ENCODE peak calls at places on chromosome 15, in four cellular contexts. One of them, this sample, is unnamed.

GRCh38 chr15:58232273-58233065 is 94.3 kb downstream of the AQP9 start:
- DNase-seq in cerebellar cortex: no peak
- DNase-seq in stimulated activated CD8-positive, alpha-beta memory T cell treated with anti-CD3 and anti-CD28 coated beads, Interleukin-12 subunit alpha, Interleukin-12 subunit beta, amount 100 ng/mL, for 1 hour: no peak
- DNase-seq in left ventricle myocardium inferior: no peak
- DNase-seq in this sample: no peak

GRCh38 chr15:22912256-22912655 is 67.9 kb downstream of the CYFIP1 start:
- DNase-seq in cerebellar cortex: no peak
- DNase-seq in stimulated activated CD8-positive, alpha-beta memory T cell treated with anti-CD3 and anti-CD28 coated beads, Interleukin-12 subunit alpha, Interleukin-12 subunit beta, amount 100 ng/mL, for 1 hour: no peak
- DNase-seq in left ventricle myocardium inferior: no peak
- DNase-seq in this sample: no peak

GRCh38 chr15:40365624-40366023 is 7.6 kb downstream of the DISP2 start:
- DNase-seq in cerebellar cortex: no peak
- DNase-seq in stimulated activated CD8-positive, alpha-beta memory T cell treated with anti-CD3 and anti-CD28 coated beads, Interleukin-12 subunit alpha, Interleukin-12 subunit beta, amount 100 ng/mL, for 1 hour: no peak
- DNase-seq in left ventricle myocardium inferior: no peak
- DNase-seq in this sample: no peak

GRCh38 chr15:59168536-59168935 is 38.1 kb upstream of the LDHAL6B start:
- DNase-seq in cerebellar cortex: no peak
- DNase-seq in stimulated activated CD8-positive, alpha-beta memory T cell treated with anti-CD3 and anti-CD28 coated beads, Interleukin-12 subunit alpha, Interleukin-12 subunit beta, amount 100 ng/mL, for 1 hour: no peak
- DNase-seq in left ventricle myocardium inferior: no peak
- DNase-seq in this sample: no peak

GRCh38 chr15:85289677-85290365 is 90.6 kb upstream of the AKAP13 start:
- DNase-seq in cerebellar cortex: peak; percentile 59
- DNase-seq in stimulated activated CD8-positive, alpha-beta memory T cell treated with anti-CD3 and anti-CD28 coated beads, Interleukin-12 subunit alpha, Interleukin-12 subunit beta, amount 100 ng/mL, for 1 hour: no peak
- DNase-seq in left ventricle myocardium inferior: peak; percentile 42
- DNase-seq in this sample: peak; percentile 55

GRCh38 chr15:75198560-75199346 is 2.9 kb upstream of the C15orf39 start:
- DNase-seq in cerebellar cortex: peak; percentile 83
- DNase-seq in stimulated activated CD8-positive, alpha-beta memory T cell treated with anti-CD3 and anti-CD28 coated beads, Interleukin-12 subunit alpha, Interleukin-12 subunit beta, amount 100 ng/mL, for 1 hour: no peak
- DNase-seq in left ventricle myocardium inferior: no peak
- DNase-seq in this sample: peak; percentile 85

GRCh38 chr15:79365765-79366164 is 54.9 kb downstream of the TMED3 start:
- DNase-seq in cerebellar cortex: no peak
- DNase-seq in stimulated activated CD8-positive, alpha-beta memory T cell treated with anti-CD3 and anti-CD28 coated beads, Interleukin-12 subunit alpha, Interleukin-12 subunit beta, amount 100 ng/mL, for 1 hour: no peak
- DNase-seq in left ventricle myocardium inferior: no peak
- DNase-seq in this sample: no peak

GRCh38 chr15:58805095-58805494 is 34.0 kb downstream of the MINDY2 start:
- DNase-seq in cerebellar cortex: no peak
- DNase-seq in stimulated activated CD8-positive, alpha-beta memory T cell treated with anti-CD3 and anti-CD28 coated beads, Interleukin-12 subunit alpha, Interleukin-12 subunit beta, amount 100 ng/mL, for 1 hour: no peak
- DNase-seq in left ventricle myocardium inferior: no peak
- DNase-seq in this sample: no peak

GRCh38 chr15:81410318-81410753 is 36.3 kb upstream of the TMC3 start:
- DNase-seq in cerebellar cortex: peak; percentile 88
- DNase-seq in stimulated activated CD8-positive, alpha-beta memory T cell treated with anti-CD3 and anti-CD28 coated beads, Interleukin-12 subunit alpha, Interleukin-12 subunit beta, amount 100 ng/mL, for 1 hour: no peak
- DNase-seq in left ventricle myocardium inferior: peak; percentile 42
- DNase-seq in this sample: peak; percentile 94